ENCODE peak calls at places on chromosomes 4 and X, in six cellular contexts. Y, X, U, R, P and G are unnamed samples.

GRCh38 chr4:145829629-145830395 is 108.8 kb downstream of the ZNF827 start:
- DNase-seq in P (no peak), R (no peak), U (no peak), Y (no peak), X (no peak), G (no peak)

GRCh38 chrX:54825716-54826428 is 18.3 kb downstream of the MAGED2 start:
- DNase-seq in P (no peak), X (no peak), Y (peak), R (no peak), U (no peak), G (no peak)

GRCh38 chr4:140876597-140877364 is 120.6 kb upstream of the TBC1D9 start:
- DNase-seq in R (no peak), P (no peak), X (no peak), Y (no peak), U (no peak), G (no peak)

GRCh38 chr4:47490550-47490949 is 5.5 kb downstream of the ATP10D start:
- DNase-seq in Y (peak), P (peak), R (no peak), U (peak), X (peak), G (peak)

GRCh38 chrX:57951666-57952319 is 41.5 kb upstream of the ZXDA start:
- DNase-seq in X (no peak), Y (no peak), U (no peak), P (no peak), R (no peak), G (no peak)

GRCh38 chrX:1336331-1337143 is at the start of gene IL3RA:
- DNase-seq in X (no peak), R (peak), P (no peak), U (no peak), Y (peak), G (no peak)

GRCh38 chr4:119087121-119087520 is 48.5 kb upstream of the MYOZ2 start:
- DNase-seq in X (no peak), P (no peak), R (no peak), Y (peak), U (no peak), G (no peak)

GRCh38 chr4:128574706-128575105 is 234.8 kb upstream of the JADE1 start:
- DNase-seq in U (peak), X (peak), R (peak), P (peak), Y (peak), G (peak)

GRCh38 chrX:30580641-30581040 is 3.1 kb upstream of the TASL start:
- DNase-seq in P (no peak), U (no peak), Y (no peak), X (no peak), R (no peak), G (no peak)

GRCh38 chr4:140807491-140808257 is 51.5 kb upstream of the TBC1D9 start:
- DNase-seq in Y (no peak), U (no peak), X (no peak), R (peak), P (no peak), G (no peak)

GRCh38 chr4:85187106-85187505 is 220.6 kb upstream of the WDFY3 start:
- DNase-seq in P (no peak), X (no peak), Y (no peak), R (no peak), U (no peak), G (no peak)

GRCh38 chrX:20066968-20067708 is 49.6 kb downstream of the MAP7D2 start:
- DNase-seq in U (peak), R (no peak), X (peak), Y (peak), P (peak), G (peak)

GRCh38 chr4:149718500-149718899 is 97.1 kb downstream of the IQCM start:
- DNase-seq in Y (no peak), U (no peak), R (no peak), X (no peak), P (no peak), G (no peak)

GRCh38 chr4:118557298-118557851 is 127.8 kb upstream of the METTL14 start:
- DNase-seq in P (peak), R (no peak), X (peak), Y (no peak), U (no peak), G (no peak)

GRCh38 chr4:136928957-136929411 is 603.3 kb downstream of the PCDH18 start:
- DNase-seq in R (no peak), P (no peak), X (no peak), U (no peak), Y (no peak), G (no peak)

GRCh38 chr4:94995684-94996394 is 238.1 kb downstream of the BMPR1B start:
- DNase-seq in R (no peak), P (no peak), U (no peak), X (no peak), Y (peak), G (no peak)

GRCh38 chr4:108042927-108043326 is 53.2 kb downstream of the HADH start:
- DNase-seq in R (no peak), Y (no peak), X (no peak), U (no peak), P (no peak), G (no peak)

GRCh38 chr4:111923786-111924185 is 221.5 kb upstream of the FAM241A start:
- DNase-seq in U (no peak), X (no peak), P (no peak), R (no peak), Y (no peak), G (no peak)

GRCh38 chr4:76772498-76773106 is 125.3 kb downstream of the SOWAHB start:
- DNase-seq in U (no peak), P (no peak), R (peak), Y (peak), X (peak), G (no peak)

GRCh38 chr4:10129196-10130185 is 12.9 kb upstream of the WDR1 start:
- DNase-seq in P (no peak), X (no peak), Y (no peak), U (no peak), R (no peak), G (no peak)

GRCh38 chrX:703466-704210 is 73.0 kb downstream of the SHOX start:
- DNase-seq in P (no peak), R (no peak), X (no peak), Y (no peak), U (no peak), G (no peak)

GRCh38 chrX:1606476-1606875 is 8.4 kb upstream of the ASMT start:
- DNase-seq in R (no peak), U (no peak), Y (no peak), P (no peak), X (no peak), G (no peak)

GRCh38 chr4:26992657-26993361 is 132.2 kb downstream of the STIM2 start:
- DNase-seq in R (peak), U (no peak), X (peak), P (no peak), Y (no peak), G (no peak)
- TF ChIP-seq REST in R (no peak), U (no peak), X (no peak), P (no peak), Y (no peak), G (no peak)

GRCh38 chr4:182876427-182876826 is 40.8 kb downstream of the DCTD start:
- DNase-seq in P (no peak), X (no peak), Y (no peak), R (no peak), U (no peak), G (no peak)
- TF ChIP-seq RAD21 in P (no peak), X (no peak), Y (no peak), R (no peak), U (no peak), G (no peak)

DNA sequence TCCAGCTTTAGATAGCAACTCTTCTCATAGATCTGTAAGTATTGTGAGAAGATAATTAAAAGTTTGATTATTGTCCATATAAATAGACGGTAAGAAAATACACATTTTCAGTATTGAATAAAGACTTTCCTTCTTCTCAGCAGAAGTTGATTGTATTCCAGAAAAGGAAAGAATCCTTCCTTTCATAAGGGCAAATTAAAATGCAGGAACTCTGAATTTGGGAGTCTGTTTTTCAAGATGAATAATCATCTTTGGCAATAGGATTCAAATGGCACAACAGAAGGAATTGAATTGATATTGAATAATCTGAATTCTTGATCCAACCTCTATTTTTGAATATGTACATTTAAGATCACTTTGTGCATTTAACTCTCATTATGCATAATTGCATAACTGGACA is 149.3 kb downstream of the DMD start:
- DNase-seq in U (no peak), R (no peak), Y (no peak), X (no peak), P (no peak), G (no peak)
- TF ChIP-seq REST in U (no peak), R (no peak), Y (no peak), X (no peak), P (no peak), G (no peak)

DNA sequence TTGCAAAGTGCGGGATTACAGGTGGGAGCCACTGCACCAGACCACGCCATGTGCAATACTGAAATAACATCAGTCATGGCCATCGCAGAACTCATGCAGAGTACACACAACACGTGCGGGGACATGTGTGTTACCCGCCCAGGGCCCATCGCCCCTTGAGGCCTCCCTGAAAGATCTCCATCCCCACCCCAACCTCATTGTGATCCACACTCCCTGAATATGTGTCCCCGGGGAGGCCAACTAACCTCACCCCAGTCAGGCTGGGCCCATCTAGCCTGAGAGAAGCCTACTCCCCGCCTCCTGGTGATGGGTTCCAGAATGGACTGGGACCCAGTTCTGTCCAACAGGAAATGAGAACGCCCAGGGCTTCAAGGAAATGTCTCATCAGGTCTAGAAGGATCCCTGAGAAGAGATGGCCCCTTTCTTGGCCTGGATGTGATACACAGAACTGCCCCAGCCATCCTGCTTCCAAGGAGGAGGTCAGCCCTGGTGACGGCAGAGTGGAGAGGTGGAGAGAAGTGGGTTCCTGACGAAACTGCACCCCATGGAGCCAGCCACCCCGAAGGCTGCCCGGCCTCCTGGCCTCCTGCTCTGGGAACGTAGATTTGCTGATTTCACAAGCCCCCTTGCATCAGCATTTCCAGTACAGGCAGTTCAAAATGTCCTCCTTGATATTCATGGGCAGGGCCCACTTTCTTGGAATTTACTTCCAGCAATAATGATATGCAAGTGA is 22.5 kb upstream of the CLDN24 start:
- DNase-seq in U (no peak), R (no peak), X (no peak), P (no peak), Y (no peak), G (no peak)
- TF ChIP-seq RAD21 in U (no peak), R (no peak), X (no peak), P (no peak), Y (no peak), G (no peak)

GRCh38 chr4:122588453-122589238 is 32.2 kb downstream of the IL21 start:
- DNase-seq in U (no peak), Y (no peak), R (no peak), P (no peak), X (no peak), G (no peak)
- TF ChIP-seq REST in U (no peak), Y (no peak), R (no peak), P (no peak), X (no peak), G (no peak)

GRCh38 chrX:139881572-139881971 is 51.3 kb downstream of the ATP11C start:
- DNase-seq in Y (no peak), X (no peak), U (no peak), R (no peak), P (no peak), G (no peak)

GRCh38 chrX:139877710-139878414 is 55.0 kb downstream of the ATP11C start:
- DNase-seq in X (peak), Y (peak), P (no peak), U (no peak), R (no peak), G (no peak)

GRCh38 chrX:139881130-139881529 is 51.7 kb downstream of the ATP11C start:
- DNase-seq in Y (no peak), P (peak), U (peak), X (peak), R (no peak), G (no peak)

GRCh38 chrX:139883984-139884383 is 48.9 kb downstream of the ATP11C start:
- DNase-seq in P (no peak), R (no peak), Y (no peak), U (no peak), X (no peak), G (no peak)

GRCh38 chrX:139882299-139882698 is 50.6 kb downstream of the ATP11C start:
- DNase-seq in P (no peak), X (no peak), U (no peak), R (no peak), Y (no peak), G (no peak)
- TF ChIP-seq RAD21 in P (no peak), X (no peak), U (no peak), R (no peak), Y (no peak), G (no peak)

GRCh38 chr4:115110191-115111166 is 2.9 kb downstream of the NDST4 start:
- DNase-seq in X (no peak), P (no peak), U (no peak), R (no peak), Y (no peak), G (no peak)
- TF ChIP-seq REST in X (no peak), P (no peak), U (no peak), R (no peak), Y (no peak), G (no peak)